ENCODE peak calls at places on chromosomes 13 and 19, in six cellular contexts. One of them, this sample, is unnamed.

GRCh38 chr13:98221234-98221633 is 44.2 kb upstream of the RNF113B start:
- DNase-seq in esophagus squamous epithelium: no peak
- DNase-seq in HL-60: no peak
- DNase-seq in lung: no peak
- DNase-seq in astrocyte of the cerebellum: no peak
- DNase-seq in CD8-positive, alpha-beta T cell: no peak
- DNase-seq in this sample: no peak

GRCh38 chr13:43285891-43286602 is 262.7 kb downstream of the DNAJC15 start:
- DNase-seq in CD8-positive, alpha-beta T cell: no peak
- DNase-seq in esophagus squamous epithelium: no peak
- DNase-seq in lung: no peak
- DNase-seq in HL-60: no peak
- DNase-seq in astrocyte of the cerebellum: peak
- DNase-seq in this sample: no peak

GRCh38 chr13:36096411-36097184 is 34.6 kb downstream of the DCLK1 start:
- DNase-seq in CD8-positive, alpha-beta T cell: no peak
- DNase-seq in HL-60: no peak
- DNase-seq in astrocyte of the cerebellum: no peak
- DNase-seq in esophagus squamous epithelium: no peak
- DNase-seq in lung: no peak
- DNase-seq in this sample: no peak

GRCh38 chr19:31675187-31675913 is 326.1 kb upstream of the TSHZ3 start:
- DNase-seq in HL-60: no peak
- DNase-seq in astrocyte of the cerebellum: peak
- DNase-seq in esophagus squamous epithelium: no peak
- DNase-seq in lung: no peak
- DNase-seq in CD8-positive, alpha-beta T cell: no peak
- DNase-seq in this sample: peak

GRCh38 chr13:34913040-34913439 is 29.0 kb upstream of the NBEA start:
- DNase-seq in lung: no peak
- DNase-seq in esophagus squamous epithelium: no peak
- DNase-seq in CD8-positive, alpha-beta T cell: no peak
- DNase-seq in astrocyte of the cerebellum: no peak
- DNase-seq in HL-60: peak
- DNase-seq in this sample: no peak

GRCh38 chr19:4597975-4598671 is 38.6 kb upstream of the SEMA6B start:
- DNase-seq in astrocyte of the cerebellum: no peak
- DNase-seq in lung: no peak
- DNase-seq in CD8-positive, alpha-beta T cell: peak
- DNase-seq in esophagus squamous epithelium: no peak
- DNase-seq in HL-60: peak
- DNase-seq in this sample: no peak

GRCh38 chr19:50801107-50801506 is 10.9 kb downstream of the ACP4 start:
- DNase-seq in HL-60: no peak
- DNase-seq in lung: no peak
- DNase-seq in CD8-positive, alpha-beta T cell: no peak
- DNase-seq in astrocyte of the cerebellum: no peak
- DNase-seq in esophagus squamous epithelium: no peak
- DNase-seq in this sample: no peak

GRCh38 chr13:76976488-76976887 is 15.4 kb upstream of the CLN5 start:
- DNase-seq in CD8-positive, alpha-beta T cell: no peak
- DNase-seq in astrocyte of the cerebellum: peak
- DNase-seq in HL-60: no peak
- DNase-seq in lung: no peak
- DNase-seq in esophagus squamous epithelium: no peak
- DNase-seq in this sample: no peak

GRCh38 chr13:89695343-89696257 is 1651.9 kb upstream of the MIR17HG start:
- DNase-seq in lung: peak
- DNase-seq in HL-60: peak
- DNase-seq in astrocyte of the cerebellum: peak
- DNase-seq in CD8-positive, alpha-beta T cell: no peak
- DNase-seq in esophagus squamous epithelium: no peak
- DNase-seq in this sample: no peak

GRCh38 chr13:95968906-95969305 is 84.3 kb downstream of the UGGT2 start:
- DNase-seq in astrocyte of the cerebellum: no peak
- DNase-seq in esophagus squamous epithelium: no peak
- DNase-seq in lung: no peak
- DNase-seq in CD8-positive, alpha-beta T cell: no peak
- DNase-seq in HL-60: no peak
- DNase-seq in this sample: no peak

GRCh38 chr13:85528578-85529215 is 270.5 kb downstream of the SLITRK6 start:
- DNase-seq in lung: no peak
- DNase-seq in CD8-positive, alpha-beta T cell: no peak
- DNase-seq in esophagus squamous epithelium: no peak
- DNase-seq in astrocyte of the cerebellum: peak
- DNase-seq in HL-60: no peak
- DNase-seq in this sample: peak

GRCh38 chr13:50867641-50867952 is 24.1 kb upstream of the DLEU7 start:
- DNase-seq in astrocyte of the cerebellum: no peak
- DNase-seq in CD8-positive, alpha-beta T cell: no peak
- DNase-seq in esophagus squamous epithelium: no peak
- DNase-seq in lung: no peak
- DNase-seq in HL-60: no peak
- DNase-seq in this sample: no peak

GRCh38 chr19:54480048-54480447 is 7.0 kb upstream of the CDC42EP5 start:
- DNase-seq in esophagus squamous epithelium: no peak
- DNase-seq in lung: no peak
- DNase-seq in CD8-positive, alpha-beta T cell: no peak
- DNase-seq in astrocyte of the cerebellum: no peak
- DNase-seq in HL-60: no peak
- DNase-seq in this sample: no peak

GRCh38 chr19:16566161-16566560 is 6.1 kb downstream of the SLC35E1 start:
- DNase-seq in HL-60: no peak
- DNase-seq in astrocyte of the cerebellum: no peak
- DNase-seq in esophagus squamous epithelium: no peak
- DNase-seq in lung: no peak
- DNase-seq in CD8-positive, alpha-beta T cell: peak
- DNase-seq in this sample: no peak

GRCh38 chr13:113499936-113500335 is 9.4 kb upstream of the DCUN1D2 start:
- DNase-seq in HL-60: no peak
- DNase-seq in lung: no peak
- DNase-seq in CD8-positive, alpha-beta T cell: no peak
- DNase-seq in astrocyte of the cerebellum: no peak
- DNase-seq in esophagus squamous epithelium: no peak
- DNase-seq in this sample: peak

GRCh38 chr13:38348890-38349289 is 761 bp upstream of the UFM1 start:
- DNase-seq in astrocyte of the cerebellum: no peak
- DNase-seq in CD8-positive, alpha-beta T cell: no peak
- DNase-seq in esophagus squamous epithelium: no peak
- DNase-seq in lung: no peak
- DNase-seq in HL-60: no peak
- DNase-seq in this sample: no peak

GRCh38 chr13:98214008-98214643 is 37.1 kb upstream of the RNF113B start:
- DNase-seq in esophagus squamous epithelium: no peak
- DNase-seq in HL-60: no peak
- DNase-seq in lung: no peak
- DNase-seq in CD8-positive, alpha-beta T cell: no peak
- DNase-seq in astrocyte of the cerebellum: no peak
- DNase-seq in this sample: no peak

GRCh38 chr13:94672400-94672799 is 39.9 kb downstream of the SOX21 start:
- DNase-seq in astrocyte of the cerebellum: no peak
- DNase-seq in lung: no peak
- DNase-seq in esophagus squamous epithelium: no peak
- DNase-seq in CD8-positive, alpha-beta T cell: no peak
- DNase-seq in HL-60: no peak
- DNase-seq in this sample: no peak

GRCh38 chr13:23828866-23829265 is 60.3 kb downstream of the MIPEP start:
- DNase-seq in HL-60: no peak
- DNase-seq in CD8-positive, alpha-beta T cell: no peak
- DNase-seq in astrocyte of the cerebellum: no peak
- DNase-seq in lung: no peak
- DNase-seq in esophagus squamous epithelium: no peak
- DNase-seq in this sample: peak

GRCh38 chr19:45110811-45111210 is 17.8 kb downstream of the PPP1R37 start:
- DNase-seq in esophagus squamous epithelium: no peak
- DNase-seq in HL-60: no peak
- DNase-seq in CD8-positive, alpha-beta T cell: no peak
- DNase-seq in astrocyte of the cerebellum: no peak
- DNase-seq in lung: no peak
- DNase-seq in this sample: no peak

GRCh38 chr13:27523345-27524073 is 73.1 kb upstream of the MTIF3 start:
- DNase-seq in lung: no peak
- DNase-seq in HL-60: peak
- DNase-seq in esophagus squamous epithelium: no peak
- DNase-seq in CD8-positive, alpha-beta T cell: no peak
- DNase-seq in astrocyte of the cerebellum: no peak
- DNase-seq in this sample: no peak

GRCh38 chr13:105165449-105166125 is 1369.9 kb downstream of the EFNB2 start:
- DNase-seq in astrocyte of the cerebellum: no peak
- DNase-seq in esophagus squamous epithelium: no peak
- DNase-seq in HL-60: no peak
- DNase-seq in CD8-positive, alpha-beta T cell: no peak
- DNase-seq in lung: peak
- DNase-seq in this sample: no peak

GRCh38 chr13:21884299-21884878 is 213.5 kb downstream of the FGF9 start:
- DNase-seq in astrocyte of the cerebellum: no peak
- DNase-seq in CD8-positive, alpha-beta T cell: no peak
- DNase-seq in HL-60: no peak
- DNase-seq in lung: no peak
- DNase-seq in esophagus squamous epithelium: no peak
- DNase-seq in this sample: no peak

GRCh38 chr13:76663941-76664340 is 222.3 kb downstream of the KCTD12 start:
- DNase-seq in lung: no peak
- DNase-seq in esophagus squamous epithelium: no peak
- DNase-seq in CD8-positive, alpha-beta T cell: no peak
- DNase-seq in astrocyte of the cerebellum: no peak
- DNase-seq in HL-60: peak
- DNase-seq in this sample: no peak

GRCh38 chr13:94182185-94182761 is 297.2 kb downstream of the DCT start:
- DNase-seq in astrocyte of the cerebellum: no peak
- DNase-seq in HL-60: peak
- DNase-seq in lung: no peak
- DNase-seq in CD8-positive, alpha-beta T cell: no peak
- DNase-seq in esophagus squamous epithelium: no peak
- DNase-seq in this sample: no peak

DNA sequence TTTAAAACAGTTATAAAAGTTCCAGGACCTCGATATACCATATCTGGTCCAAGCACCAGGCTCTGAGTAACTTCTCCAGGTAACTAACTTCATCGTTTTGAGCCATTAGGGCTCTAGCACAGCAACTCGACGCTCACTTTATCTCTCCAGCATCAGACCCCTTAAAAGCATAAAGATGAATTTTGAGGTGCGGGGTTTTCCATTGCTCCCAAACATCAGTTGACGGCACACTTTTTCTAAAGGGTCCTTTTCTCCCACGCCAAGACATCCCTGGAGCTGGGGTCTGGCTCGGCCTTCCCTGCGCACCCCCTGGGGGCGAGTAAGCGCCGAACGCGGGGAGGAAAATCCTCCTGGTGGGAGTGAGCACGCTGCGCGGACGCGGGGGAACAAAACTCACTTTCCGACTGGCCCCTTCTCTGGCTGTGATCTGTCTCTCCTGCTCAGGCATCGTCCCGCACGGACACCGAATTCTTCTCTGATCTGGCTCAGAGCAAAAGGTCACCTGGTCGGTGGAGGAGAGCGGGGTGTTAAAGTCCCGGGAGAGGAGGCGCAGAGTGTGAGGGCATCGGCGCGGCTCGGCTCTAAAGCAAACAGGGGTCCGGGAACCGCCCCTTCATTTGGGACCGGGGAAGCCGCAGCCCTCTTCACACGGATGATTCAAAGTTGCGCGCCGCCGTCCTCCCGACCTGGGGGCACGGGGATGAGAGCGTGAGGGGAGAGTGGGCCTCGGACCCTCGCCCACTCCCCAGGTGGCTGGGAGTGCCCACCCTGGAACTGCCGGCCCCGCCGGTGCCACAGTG is at the start of gene ATP7B:
- DNase-seq in astrocyte of the cerebellum: no peak
- DNase-seq in CD8-positive, alpha-beta T cell: no peak
- DNase-seq in HL-60: no peak
- DNase-seq in esophagus squamous epithelium: no peak
- DNase-seq in lung: no peak
- DNase-seq in this sample: no peak
- TF ChIP-seq CTCF in astrocyte of the cerebellum: peak
- TF ChIP-seq CTCF in CD8-positive, alpha-beta T cell: no peak
- TF ChIP-seq CTCF in HL-60: no peak
- TF ChIP-seq CTCF in esophagus squamous epithelium: no peak
- TF ChIP-seq CTCF in lung: no peak
- TF ChIP-seq CTCF in this sample: peak

GRCh38 chr19:17719730-17720486 is 628 bp downstream of the MAP1S start:
- DNase-seq in astrocyte of the cerebellum: no peak
- DNase-seq in esophagus squamous epithelium: no peak
- DNase-seq in CD8-positive, alpha-beta T cell: no peak
- DNase-seq in lung: peak
- DNase-seq in HL-60: no peak
- DNase-seq in this sample: no peak

GRCh38 chr19:17720487-17720839 is 1.2 kb downstream of the MAP1S start:
- DNase-seq in HL-60: no peak
- DNase-seq in astrocyte of the cerebellum: no peak
- DNase-seq in esophagus squamous epithelium: no peak
- DNase-seq in CD8-positive, alpha-beta T cell: no peak
- DNase-seq in lung: no peak
- DNase-seq in this sample: no peak

GRCh38 chr19:17718988-17719711 is at the start of gene MAP1S:
- DNase-seq in astrocyte of the cerebellum: no peak
- DNase-seq in HL-60: peak
- DNase-seq in lung: peak
- DNase-seq in esophagus squamous epithelium: no peak
- DNase-seq in CD8-positive, alpha-beta T cell: peak
- DNase-seq in this sample: no peak

GRCh38 chr19:17716309-17716929 is 2.9 kb upstream of the MAP1S start:
- DNase-seq in esophagus squamous epithelium: no peak
- DNase-seq in lung: no peak
- DNase-seq in HL-60: no peak
- DNase-seq in CD8-positive, alpha-beta T cell: no peak
- DNase-seq in astrocyte of the cerebellum: no peak
- DNase-seq in this sample: no peak

GRCh38 chr19:17718467-17718987 is 753 bp upstream of the MAP1S start:
- DNase-seq in HL-60: peak
- DNase-seq in astrocyte of the cerebellum: no peak
- DNase-seq in CD8-positive, alpha-beta T cell: no peak
- DNase-seq in lung: no peak
- DNase-seq in esophagus squamous epithelium: no peak
- DNase-seq in this sample: no peak
- H3K4me3 ChIP-seq in HL-60: peak
- H3K4me3 ChIP-seq in astrocyte of the cerebellum: no peak
- H3K4me3 ChIP-seq in CD8-positive, alpha-beta T cell: peak
- H3K4me3 ChIP-seq in lung: no peak
- H3K4me3 ChIP-seq in esophagus squamous epithelium: peak
- H3K4me3 ChIP-seq in this sample: no peak

GRCh38 chr19:48618916-48619691 is at the start of the genes RPL18 and SPHK2:
- DNase-seq in CD8-positive, alpha-beta T cell: peak
- DNase-seq in esophagus squamous epithelium: peak
- DNase-seq in lung: peak
- DNase-seq in astrocyte of the cerebellum: peak
- DNase-seq in HL-60: peak
- DNase-seq in this sample: peak
- TF ChIP-seq CTCF in CD8-positive, alpha-beta T cell: no peak
- TF ChIP-seq CTCF in esophagus squamous epithelium: no peak
- TF ChIP-seq CTCF in lung: no peak
- TF ChIP-seq CTCF in astrocyte of the cerebellum: no peak
- TF ChIP-seq CTCF in HL-60: no peak
- TF ChIP-seq CTCF in this sample: no peak

DNA sequence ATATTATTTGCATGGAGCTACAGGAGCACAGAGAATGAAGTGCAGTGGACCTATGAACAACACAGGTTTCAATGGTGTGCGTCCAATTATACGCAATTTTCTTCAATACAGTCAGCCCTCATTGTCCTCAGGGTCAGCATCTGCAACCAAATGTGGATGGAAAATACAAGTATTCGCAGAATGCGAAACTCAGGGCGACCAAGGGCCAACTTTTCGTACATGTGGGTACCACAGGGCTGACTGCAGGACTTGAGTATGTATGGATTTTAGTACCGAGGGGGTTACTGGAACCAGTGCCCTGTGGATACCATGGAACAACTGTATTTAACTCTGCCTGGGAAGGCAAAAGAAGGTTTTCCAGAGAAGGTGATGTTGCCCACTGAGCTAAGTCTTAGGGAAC is 10.2 kb downstream of the LCP1 start:
- DNase-seq in HL-60: no peak
- DNase-seq in astrocyte of the cerebellum: no peak
- DNase-seq in esophagus squamous epithelium: no peak
- DNase-seq in lung: no peak
- DNase-seq in CD8-positive, alpha-beta T cell: no peak
- DNase-seq in this sample: no peak
- H3K4me3 ChIP-seq in HL-60: peak
- H3K4me3 ChIP-seq in astrocyte of the cerebellum: no peak
- H3K4me3 ChIP-seq in esophagus squamous epithelium: no peak
- H3K4me3 ChIP-seq in lung: no peak
- H3K4me3 ChIP-seq in CD8-positive, alpha-beta T cell: peak
- H3K4me3 ChIP-seq in this sample: no peak